ENCODE peak calls at places on chromosomes 3 and 15, in eight cellular contexts. D is NCI-H2081 treated with DMSO at 0.1 percent for 48 hours; B is epithelial cell of esophagus; M is HuH-7; P is pancreas; C is EL; O is activated naive CD8-positive, alpha-beta T cell treated with anti-CD3 and anti-CD28 coated beads, Interleukin-2, amount 50 U/mL, for 24 hours; K is substantia nigra. R is an unnamed sample.

GRCh38 chr15:66743703-66744536 is 41.9 kb downstream of the SMAD6 start:
- DNase-seq in M (no peak), D (no peak), P (no peak), O (no peak), K (no peak), C (peak), B (no peak), R (no peak)

GRCh38 chr15:39511915-39512260 is 69.0 kb upstream of the THBS1 start:
- DNase-seq in D (no peak), K (no peak), C (peak), O (no peak), P (no peak), M (no peak), B (peak), R (no peak)

GRCh38 chr3:3707858-3708768 is 91.1 kb upstream of the LRRN1 start:
- DNase-seq in B (peak), D (no peak), P (peak), C (no peak), K (no peak), O (no peak), M (no peak), R (no peak)

GRCh38 chr3:46883252-46884185 is 6.0 kb downstream of the PTH1R start:
- DNase-seq in M (peak), O (no peak), B (peak), C (peak), K (no peak), D (no peak), P (no peak), R (no peak)

GRCh38 chr3:188975612-188976314 is 196.0 kb upstream of the TPRG1 start:
- DNase-seq in M (no peak), C (no peak), B (peak), D (no peak), P (no peak), O (no peak), K (no peak), R (no peak)

GRCh38 chr3:72756900-72757299 is 91.3 kb downstream of the SHQ1 start:
- DNase-seq in C (no peak), D (no peak), O (peak), M (no peak), P (no peak), B (no peak), K (no peak), R (no peak)

GRCh38 chr15:56292546-56293316 is 49.1 kb upstream of the RFX7 start:
- DNase-seq in P (no peak), B (no peak), O (no peak), K (no peak), C (no peak), M (no peak), D (no peak), R (no peak)

GRCh38 chr3:148680289-148680688 is 17.4 kb upstream of the AGTR1 start:
- DNase-seq in K (no peak), M (no peak), C (no peak), D (no peak), B (no peak), O (no peak), P (no peak), R (no peak)

GRCh38 chr3:40350529-40350928 is 36.5 kb upstream of the ENTPD3 start:
- DNase-seq in B (no peak), D (no peak), O (no peak), P (no peak), K (no peak), M (no peak), C (no peak), R (no peak)

GRCh38 chr3:52742418-52743041 is 28.2 kb downstream of the NEK4 start:
- DNase-seq in P (no peak), B (peak), M (peak), D (no peak), C (peak), O (no peak), K (no peak), R (no peak)

GRCh38 chr15:94287794-94288246 is 56.5 kb downstream of the MCTP2 start:
- DNase-seq in C (no peak), O (peak), B (no peak), P (no peak), D (no peak), K (no peak), M (no peak), R (no peak)

GRCh38 chr3:124837730-124838186 is 49.4 kb downstream of the ITGB5 start:
- DNase-seq in D (no peak), P (peak), C (peak), M (peak), B (peak), K (no peak), O (no peak), R (no peak)

GRCh38 chr3:14124223-14124614 is 451 bp downstream of the CHCHD4 start:
- DNase-seq in C (peak), D (no peak), O (peak), P (peak), K (peak), B (peak), M (peak), R (peak)

GRCh38 chr15:52783929-52784798 is 6.0 kb downstream of the ONECUT1 start:
- DNase-seq in C (no peak), O (peak), P (peak), D (no peak), M (no peak), K (no peak), B (no peak), R (no peak)

GRCh38 chr3:32603064-32603463 is 32.4 kb upstream of the DYNC1LI1 start:
- DNase-seq in B (no peak), C (no peak), K (no peak), P (no peak), D (no peak), O (no peak), M (no peak), R (no peak)

GRCh38 chr3:175885196-175885766 is 1026.1 kb downstream of the NAALADL2 start:
- DNase-seq in M (no peak), D (no peak), C (no peak), O (no peak), B (no peak), P (peak), K (no peak), R (no peak)

GRCh38 chr3:159074756-159075155 is 272.9 kb downstream of the MFSD1 start:
- DNase-seq in M (no peak), D (no peak), K (no peak), C (no peak), P (no peak), B (no peak), O (no peak), R (no peak)

GRCh38 chr15:27042646-27043045 is 71.7 kb downstream of the GABRG3 start:
- DNase-seq in P (no peak), K (no peak), M (no peak), D (no peak), O (no peak), C (no peak), B (no peak), R (no peak)

GRCh38 chr3:141058996-141059395 is 7.8 kb downstream of the SPSB4 start:
- DNase-seq in B (no peak), C (no peak), M (no peak), K (no peak), O (no peak), P (no peak), D (no peak), R (no peak)

R was measured in nucleus accumbens.